ENCODE peak calls at places on chromosomes 2 and 18, in six cellular contexts. O, F, K, D, U and M are unnamed samples.

GRCh38 chr18:46566111-46566510 is 90.9 kb downstream of the LOXHD1 start:
- DNase-seq in O (no peak), F (no peak), K (no peak), D (no peak), U (no peak), M (no peak)

GRCh38 chr2:142642654-142643053 is 234.8 kb upstream of the KYNU start:
- DNase-seq in O (no peak), F (no peak), K (no peak), D (no peak), U (no peak), M (no peak)

GRCh38 chr2:119112770-119113488 is 45.6 kb downstream of the C1QL2 start:
- DNase-seq in O (no peak), F (no peak), K (no peak), D (no peak), U (no peak), M (no peak)

GRCh38 chr2:223969856-223970255 is 12.6 kb downstream of the MRPL44 start:
- DNase-seq in O (no peak), F (no peak), K (no peak), D (no peak), U (no peak), M (peak)

GRCh38 chr2:54720563-54720962 is 2.9 kb upstream of the EML6 start:
- DNase-seq in O (no peak), F (no peak), K (no peak), D (no peak), U (no peak), M (no peak)

GRCh38 chr2:179022685-179023084 is 27.3 kb downstream of the CCDC141 start:
- DNase-seq in O (no peak), F (no peak), K (peak), D (no peak), U (peak), M (no peak)

GRCh38 chr18:63683152-63683551 is 19.6 kb upstream of the SERPINB11 start:
- DNase-seq in O (peak), F (no peak), K (no peak), D (peak), U (no peak), M (peak)

GRCh38 chr2:73414651-73415050 is 29.0 kb downstream of the ALMS1 start:
- DNase-seq in O (no peak), F (no peak), K (no peak), D (no peak), U (no peak), M (no peak)

GRCh38 chr18:61898576-61899205 is 5.9 kb upstream of the RNF152 start:
- DNase-seq in O (peak), F (no peak), K (no peak), D (no peak), U (no peak), M (no peak)

GRCh38 chr2:204072443-204073324 is 136.1 kb downstream of the ICOS start:
- DNase-seq in O (peak), F (no peak), K (no peak), D (no peak), U (no peak), M (no peak)

GRCh38 chr18:41845563-41845962 is 109.5 kb upstream of the PIK3C3 start:
- DNase-seq in O (no peak), F (no peak), K (no peak), D (no peak), U (no peak), M (no peak)

GRCh38 chr2:127392133-127392827 is 4.5 kb upstream of the MAP3K2 start:
- DNase-seq in O (no peak), F (no peak), K (no peak), D (no peak), U (no peak), M (no peak)

DNA sequence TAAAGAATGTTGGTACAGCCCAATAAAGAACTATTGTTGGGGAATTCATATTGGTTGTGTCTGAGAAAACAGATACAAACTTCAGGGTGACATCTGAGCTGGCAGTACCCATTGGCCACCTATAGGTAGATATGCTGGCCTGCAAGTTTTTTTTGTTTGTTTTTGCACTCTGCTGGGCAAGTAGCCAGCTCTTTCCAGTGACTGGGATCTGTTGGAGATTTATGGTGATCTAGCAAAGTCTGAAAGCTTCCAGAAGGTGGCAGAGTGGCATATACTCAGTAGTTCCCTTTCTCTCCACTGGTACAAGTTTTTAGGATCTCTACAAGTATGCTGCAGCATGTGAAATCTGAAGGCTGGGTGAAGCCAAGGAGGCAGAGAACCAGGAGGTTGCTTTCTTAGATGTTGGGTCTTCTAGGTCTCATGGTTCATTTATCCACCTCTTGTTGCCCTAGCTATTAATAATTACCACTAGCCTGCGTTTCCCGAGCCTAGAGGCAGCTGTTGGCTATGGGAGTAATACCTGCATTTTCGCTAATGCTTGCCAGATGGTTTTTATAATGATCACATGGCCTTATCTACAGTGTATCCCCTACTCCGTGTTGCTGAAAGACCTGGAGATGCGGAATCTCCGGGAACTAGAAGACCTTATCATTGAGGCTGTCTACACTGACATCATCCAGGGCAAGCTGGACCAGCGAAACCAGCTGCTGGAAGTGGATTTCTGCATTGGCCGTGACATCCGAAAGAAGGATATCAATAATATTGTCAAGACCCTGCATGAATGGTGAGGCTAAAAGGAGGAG is 9.5 kb downstream of the COPS7B start:
- DNase-seq in O (peak), F (no peak), K (no peak), D (peak), U (no peak), M (peak)
- TF ChIP-seq CTCF in O (peak), F (no peak), K (no peak), D (peak), U (no peak), M (peak)

DNA sequence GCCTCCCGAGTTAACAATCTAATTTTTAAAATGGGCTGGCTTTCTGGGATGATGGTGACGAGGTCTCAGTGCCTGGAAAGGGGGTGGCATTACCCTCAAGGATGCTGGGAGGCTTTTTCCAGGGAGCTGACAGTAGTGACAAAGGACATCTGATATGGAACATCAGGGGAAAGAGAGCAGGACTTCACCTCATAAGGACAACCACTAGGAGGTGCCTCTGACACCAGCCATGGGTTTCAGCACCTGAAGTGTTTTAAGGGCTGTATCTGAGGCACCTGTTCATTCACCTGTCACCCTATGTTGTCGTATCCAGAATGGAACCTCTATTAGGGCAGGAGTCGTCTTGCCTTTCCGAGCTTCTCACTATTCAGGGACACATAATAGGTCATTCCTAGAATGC is 10.8 kb downstream of the IL36B start:
- DNase-seq in O (no peak), F (no peak), K (no peak), D (no peak), U (no peak), M (no peak)
- TF ChIP-seq CTCF in O (no peak), F (no peak), K (no peak), D (no peak), U (no peak), M (no peak)

GRCh38 chr2:166419616-166419934 is 43.8 kb upstream of the SCN9A start:
- DNase-seq in O (no peak), F (no peak), K (no peak), D (no peak), U (no peak), M (peak)
- TF ChIP-seq CTCF in O (peak), F (no peak), K (peak), D (no peak), U (no peak), M (peak)

DNA sequence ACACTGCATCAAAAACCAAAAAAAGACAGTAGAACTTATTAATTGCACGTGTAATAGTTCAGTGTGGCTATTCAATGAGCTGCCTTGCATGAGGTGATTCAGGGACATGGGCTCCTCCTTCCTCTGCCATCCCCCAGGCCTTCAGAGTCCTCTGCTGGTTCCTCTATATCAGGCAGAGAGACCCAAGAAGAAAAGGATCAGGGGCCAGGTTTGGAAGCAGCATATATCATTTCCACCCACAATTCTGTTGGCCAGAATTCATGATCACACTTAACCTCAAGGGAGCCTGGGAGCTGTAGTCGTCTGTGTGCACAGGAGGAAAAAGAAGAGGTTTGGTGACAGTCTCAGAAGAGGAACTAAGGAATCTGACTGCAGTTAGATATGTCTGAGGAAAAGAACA is 114.0 kb upstream of the GLS start:
- DNase-seq in O (no peak), F (no peak), K (no peak), D (no peak), U (no peak), M (no peak)
- TF ChIP-seq CTCF in O (no peak), F (no peak), K (peak), D (no peak), U (no peak), M (no peak)

GRCh38 chr2:217147751-217148318 is 288.0 kb upstream of the TNP1 start:
- DNase-seq in O (no peak), F (no peak), K (no peak), D (no peak), U (no peak), M (no peak)

GRCh38 chr2:217138284-217138683 is 278.4 kb upstream of the TNP1 start:
- DNase-seq in O (no peak), F (no peak), K (no peak), D (no peak), U (no peak), M (no peak)

DNA sequence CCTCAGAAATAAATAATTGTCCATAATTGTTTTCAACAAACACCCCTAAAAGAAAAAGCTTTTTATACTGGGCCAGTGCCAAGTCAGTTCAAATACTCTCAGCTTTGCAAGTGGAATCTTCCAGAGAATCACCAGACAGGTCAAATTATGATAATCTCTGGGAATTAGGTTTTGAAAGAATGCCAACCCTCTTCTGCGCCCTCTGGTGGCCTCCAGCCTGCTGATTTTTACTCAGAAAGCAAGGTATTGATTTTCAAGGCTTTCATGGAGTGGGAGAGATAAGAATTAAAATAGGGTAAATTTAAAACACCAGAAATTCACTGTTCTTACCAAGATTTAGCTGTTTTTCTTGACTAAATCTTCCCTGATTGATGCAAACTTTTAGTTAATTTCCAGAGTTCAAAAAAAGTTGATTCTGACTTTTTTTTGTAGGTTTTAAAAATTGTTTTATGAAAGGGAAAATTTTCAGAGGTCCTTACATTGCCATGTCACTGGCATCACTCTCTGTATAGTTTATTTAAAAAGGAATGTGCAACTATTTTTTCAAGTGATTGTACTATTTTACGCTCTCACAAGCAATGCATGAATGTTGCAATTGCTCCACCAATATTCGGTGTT is 282.9 kb upstream of the TNP1 start:
- DNase-seq in O (no peak), F (no peak), K (no peak), D (no peak), U (no peak), M (peak)
- TF ChIP-seq CTCF in O (peak), F (no peak), K (peak), D (peak), U (no peak), M (peak)

GRCh38 chr2:39512434-39512935 is 75.4 kb upstream of the MAP4K3 start:
- DNase-seq in O (no peak), F (no peak), K (no peak), D (no peak), U (peak), M (peak)

GRCh38 chr2:39513641-39514094 is 76.6 kb upstream of the MAP4K3 start:
- DNase-seq in O (peak), F (no peak), K (peak), D (peak), U (peak), M (peak)

GRCh38 chr2:39511219-39511785 is 74.2 kb upstream of the MAP4K3 start:
- DNase-seq in O (no peak), F (no peak), K (peak), D (no peak), U (peak), M (no peak)

GRCh38 chr2:39511786-39512433 is 74.8 kb upstream of the MAP4K3 start:
- DNase-seq in O (no peak), F (no peak), K (no peak), D (no peak), U (peak), M (no peak)

DNA sequence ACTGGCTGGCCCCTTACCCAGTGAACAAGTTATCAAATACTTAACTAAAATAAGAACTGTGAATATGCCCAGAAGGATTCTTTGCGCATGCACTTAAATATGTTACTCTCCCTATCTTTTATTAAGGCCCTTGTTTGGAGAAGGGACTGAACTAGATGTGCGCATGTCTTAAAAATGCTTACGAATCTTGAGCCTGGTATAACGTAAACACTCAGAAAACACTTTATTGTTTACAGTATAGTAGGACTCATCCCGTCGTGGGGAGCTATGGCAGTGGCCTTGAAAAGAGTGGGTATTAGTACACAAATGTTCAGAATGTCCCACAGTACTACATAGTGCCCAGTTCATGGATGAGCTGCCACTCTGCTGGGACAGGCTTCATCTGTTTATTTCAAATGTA is 75.9 kb upstream of the MAP4K3 start:
- DNase-seq in O (no peak), F (no peak), K (no peak), D (no peak), U (no peak), M (no peak)
- TF ChIP-seq CTCF in O (no peak), F (no peak), K (no peak), D (no peak), U (no peak), M (no peak)